ENCODE peak calls at places on chromosomes 11 and 22, in six cellular contexts. J is CD8-positive, alpha-beta memory T cell; G is cardiac muscle cell; C is SJSA1; V is mesenchymal stem cell; A is hepatocyte. I is an unnamed sample.

GRCh38 chr11:4032097-4032496 is 62.5 kb upstream of the RRM1 start:
- DNase-seq in J (no peak), G (no peak), C (no peak), V (no peak), A (no peak), I (no peak)

GRCh38 chr11:126615819-126616218 is 260.3 kb downstream of the ST3GAL4 start:
- DNase-seq in J (no peak), G (no peak), C (no peak), V (no peak), A (no peak), I (no peak)

GRCh38 chr22:31753005-31753633 is 700 bp upstream of the DEPDC5 start:
- DNase-seq in J (no peak), G (peak; percentile 93), C (no peak), V (peak; percentile 46), A (peak; percentile 79), I (no peak)

GRCh38 chr11:91749231-91749630 is 475.4 kb upstream of the FAT3 start:
- DNase-seq in J (no peak), G (no peak), C (no peak), V (no peak), A (no peak), I (no peak)

GRCh38 chr11:93025558-93026255 is 56.3 kb downstream of the MTNR1B start:
- DNase-seq in J (no peak), G (no peak), C (no peak), V (no peak), A (no peak), I (no peak)

GRCh38 chr22:38034278-38034882 is 22.8 kb upstream of the PICK1 start:
- DNase-seq in J (no peak), G (peak; percentile 43), C (peak; percentile 63), V (peak; percentile 93), A (peak; percentile 87), I (peak; percentile 77)

GRCh38 chr22:23609983-23610781 is 21.9 kb downstream of the DRICH1 start:
- DNase-seq in J (no peak), G (no peak), C (no peak), V (no peak), A (no peak), I (no peak)

GRCh38 chr11:61473370-61474025 is 35.1 kb upstream of the LRRC10B start:
- DNase-seq in J (no peak), G (no peak), C (no peak), V (no peak), A (no peak), I (no peak)

GRCh38 chr22:27614291-27615007 is 187.1 kb downstream of the MN1 start:
- DNase-seq in J (no peak), G (no peak), C (no peak), V (no peak), A (no peak), I (no peak)

GRCh38 chr22:42879371-42880021 is 22.4 kb upstream of the ARFGAP3 start:
- DNase-seq in J (no peak), G (no peak), C (no peak), V (no peak), A (no peak), I (no peak)

GRCh38 chr11:27926981-27927481 is 180.9 kb downstream of the KIF18A start:
- DNase-seq in J (no peak), G (no peak), C (no peak), V (peak; percentile 98), A (no peak), I (no peak)

GRCh38 chr11:120932305-120932905 is 91.5 kb upstream of the TBCEL start:
- DNase-seq in J (no peak), G (peak; percentile 33), C (no peak), V (no peak), A (no peak), I (no peak)

GRCh38 chr11:32893091-32893946 is 708 bp downstream of the QSER1 start:
- DNase-seq in J (peak; percentile 32), G (peak; percentile 82), C (peak; percentile 58), V (peak; percentile 69), A (peak; percentile 86), I (peak; percentile 56)

GRCh38 chr11:103545551-103545950 is 436.3 kb downstream of the DYNC2H1 start:
- DNase-seq in J (no peak), G (no peak), C (no peak), V (no peak), A (no peak), I (no peak)

GRCh38 chr11:103547691-103548090 is 438.5 kb downstream of the DYNC2H1 start:
- DNase-seq in J (no peak), G (no peak), C (no peak), V (no peak), A (no peak), I (no peak)

GRCh38 chr11:103548838-103549237 is 439.6 kb downstream of the DYNC2H1 start:
- DNase-seq in J (no peak), G (no peak), C (no peak), V (no peak), A (no peak), I (no peak)

GRCh38 chr11:103546236-103546635 is 437.0 kb downstream of the DYNC2H1 start:
- DNase-seq in J (no peak), G (no peak), C (no peak), V (no peak), A (no peak), I (no peak)

DNA sequence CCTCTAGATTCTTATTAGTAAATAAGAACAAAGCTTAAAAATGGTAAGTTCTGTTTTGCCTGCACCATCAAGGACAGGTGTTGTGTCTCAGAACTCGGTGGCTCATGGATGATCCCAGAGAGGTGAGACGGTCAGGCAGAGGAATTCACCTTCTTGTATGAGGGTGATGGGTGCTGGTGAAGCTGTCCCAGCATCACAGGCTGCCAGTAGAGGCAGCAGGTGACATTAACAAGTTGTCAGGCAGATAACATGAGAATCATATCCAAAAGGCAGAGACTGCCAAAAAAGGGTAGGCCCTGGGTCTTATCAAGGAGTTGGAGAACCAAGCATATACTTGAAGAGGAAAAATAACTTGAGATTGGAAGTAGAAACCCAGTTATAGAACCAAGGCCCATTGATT is 437.8 kb downstream of the DYNC2H1 start:
- DNase-seq in J (no peak), G (no peak), C (no peak), V (no peak), A (no peak), I (no peak)
- H3K9me3 ChIP-seq in J (no peaks in the 10 kb centered on the region), G (no peaks in the 10 kb centered on the region), C (no peaks in the 10 kb centered on the region), V (no peaks in the 10 kb centered on the region), A (no peaks in the 10 kb centered on the region), I (no peaks in the 10 kb centered on the region)

GRCh38 chr11:72828081-72828567 is 13.9 kb downstream of the ATG16L2 start:
- DNase-seq in J (no peak), G (no peak), C (no peak), V (peak; percentile 83), A (no peak), I (no peak)
- H3K36me3 ChIP-seq in J (peaks cover 7% of the 10 kb centered on the region), G (no peaks in the 10 kb centered on the region), C (peaks cover 3% of the 10 kb centered on the region), V (peaks cover 3% of the 10 kb centered on the region), A (no peaks in the 10 kb centered on the region), I (no peaks in the 10 kb centered on the region)

GRCh38 chr11:637333-637592 is 194 bp downstream of the DRD4 start:
- DNase-seq in J (no peak), G (no peak), C (no peak), V (no peak), A (no peak), I (no peak)

GRCh38 chr11:636511-637332 is at the start of gene DRD4:
- DNase-seq in J (no peak), G (peak; percentile 58), C (no peak), V (peak; percentile 52), A (peak; percentile 66), I (no peak)

GRCh38 chr11:637593-638507 is 781 bp downstream of the DRD4 start:
- DNase-seq in J (no peak), G (no peak), C (no peak), V (peak; percentile 30), A (peak; percentile 20), I (no peak)

GRCh38 chr11:638616-639323 is 1.7 kb downstream of the DRD4 start:
- DNase-seq in J (no peak), G (no peak), C (no peak), V (peak; percentile 62), A (peak; percentile 38), I (no peak)

GRCh38 chr11:635945-636510 is 1.0 kb upstream of the DRD4 start:
- DNase-seq in J (no peak), G (no peak), C (no peak), V (no peak), A (peak; percentile 13), I (no peak)
- H3K9me3 ChIP-seq in J (no peaks in the 10 kb centered on the region), G (no peaks in the 10 kb centered on the region), C (no peaks in the 10 kb centered on the region), V (no peaks in the 10 kb centered on the region), A (no peaks in the 10 kb centered on the region), I (no peaks in the 10 kb centered on the region)

GRCh38 chr11:64256300-64256699 is 5.0 kb downstream of the PLCB3 start:
- DNase-seq in J (no peak), G (no peak), C (no peak), V (no peak), A (no peak), I (no peak)

GRCh38 chr11:64258946-64259532 is 7.7 kb downstream of the PLCB3 start:
- DNase-seq in J (no peak), G (no peak), C (no peak), V (no peak), A (no peak), I (no peak)

GRCh38 chr11:64260147-64260708 is 8.9 kb downstream of the PLCB3 start:
- DNase-seq in J (no peak), G (no peak), C (no peak), V (no peak), A (no peak), I (no peak)

GRCh38 chr11:64259533-64260067 is 8.3 kb downstream of the PLCB3 start:
- DNase-seq in J (no peak), G (no peak), C (no peak), V (no peak), A (no peak), I (no peak)

DNA sequence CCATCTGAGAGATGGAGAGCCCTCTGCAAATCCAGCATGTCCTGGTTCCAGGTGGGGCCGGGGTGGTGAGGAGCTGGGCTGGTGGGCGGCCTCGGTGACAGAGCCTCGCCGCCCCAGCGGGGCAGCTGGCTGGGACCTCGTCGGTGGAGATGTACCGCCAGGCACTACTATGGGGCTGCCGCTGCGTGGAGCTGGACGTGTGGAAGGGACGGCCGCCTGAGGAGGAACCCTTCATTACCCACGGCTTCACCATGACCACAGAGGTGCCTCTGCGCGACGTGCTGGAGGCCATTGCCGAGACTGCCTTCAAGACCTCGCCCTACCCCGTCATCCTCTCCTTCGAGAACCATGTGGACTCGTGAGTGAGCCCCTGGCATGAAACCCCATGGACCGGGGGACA is 7.0 kb downstream of the PLCB3 start:
- DNase-seq in J (no peak), G (no peak), C (no peak), V (no peak), A (no peak), I (no peak)
- H3K36me3 ChIP-seq in J (no peaks in the 10 kb centered on the region), G (no peaks in the 10 kb centered on the region), C (peaks cover 90% of the 10 kb centered on the region), V (peaks cover 75% of the 10 kb centered on the region), A (no peaks in the 10 kb centered on the region), I (peaks cover 16% of the 10 kb centered on the region)

DNA sequence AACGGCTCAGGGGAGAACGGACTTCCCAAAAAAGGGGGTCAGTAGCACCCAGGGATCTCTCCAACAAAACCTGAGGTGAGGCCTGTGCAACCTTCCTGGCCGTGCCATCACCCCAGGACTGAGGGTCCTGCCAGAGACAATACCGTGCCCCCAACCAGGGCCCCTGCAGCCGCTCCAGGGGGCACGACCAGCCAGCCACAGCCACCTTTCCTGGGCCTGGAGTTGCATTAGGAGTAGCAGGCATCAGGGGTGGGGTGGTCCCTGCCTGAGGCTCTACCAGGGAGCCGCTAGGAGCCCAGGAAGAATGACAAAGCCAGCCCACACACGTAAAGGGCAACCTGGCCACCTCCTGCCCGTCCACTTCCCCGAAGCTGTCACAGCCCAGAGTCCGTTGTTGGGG is 137.8 kb downstream of the BRD1 start:
- DNase-seq in J (no peak), G (no peak), C (no peak), V (no peak), A (no peak), I (no peak)
- H3K9me3 ChIP-seq in J (no peaks in the 10 kb centered on the region), G (no peaks in the 10 kb centered on the region), C (no peaks in the 10 kb centered on the region), V (no peaks in the 10 kb centered on the region), A (no peaks in the 10 kb centered on the region), I (no peaks in the 10 kb centered on the region)

I was measured in endothelial cell of umbilical vein.